ENCODE peak calls at places on chromosomes 16 and 17, in ten cellular contexts. One of them, this sample, is unnamed.

GRCh38 chr16:63129411-63130125 is 1093.3 kb upstream of the CDH8 start:
- DNase-seq in T-helper 2 cell: no peak
- DNase-seq in CD8-positive, alpha-beta memory T cell: no peak
- DNase-seq in PC-3: no peak
- DNase-seq in ELR: no peak
- DNase-seq in astrocyte: no peak
- DNase-seq in substantia nigra: no peak
- DNase-seq in SHP77: no peak
- DNase-seq in hepatic stellate cell: no peak
- DNase-seq in PC-9: no peak
- DNase-seq in this sample: no peak

GRCh38 chr16:20216818-20217217 is 110.5 kb downstream of the GP2 start:
- DNase-seq in PC-9: no peak
- DNase-seq in astrocyte: no peak
- DNase-seq in PC-3: no peak
- DNase-seq in ELR: no peak
- DNase-seq in hepatic stellate cell: no peak
- DNase-seq in SHP77: no peak
- DNase-seq in T-helper 2 cell: no peak
- DNase-seq in substantia nigra: no peak
- DNase-seq in CD8-positive, alpha-beta memory T cell: no peak
- DNase-seq in this sample: no peak

GRCh38 chr17:49730078-49730786 is 22.5 kb upstream of the SLC35B1 start:
- DNase-seq in hepatic stellate cell: peak
- DNase-seq in astrocyte: peak
- DNase-seq in PC-9: no peak
- DNase-seq in SHP77: no peak
- DNase-seq in substantia nigra: peak
- DNase-seq in ELR: no peak
- DNase-seq in CD8-positive, alpha-beta memory T cell: no peak
- DNase-seq in T-helper 2 cell: no peak
- DNase-seq in PC-3: no peak
- DNase-seq in this sample: no peak

GRCh38 chr16:83851473-83851872 is 43.7 kb downstream of the HSBP1 start:
- DNase-seq in astrocyte: no peak
- DNase-seq in substantia nigra: no peak
- DNase-seq in T-helper 2 cell: no peak
- DNase-seq in SHP77: no peak
- DNase-seq in hepatic stellate cell: no peak
- DNase-seq in PC-3: no peak
- DNase-seq in PC-9: no peak
- DNase-seq in CD8-positive, alpha-beta memory T cell: no peak
- DNase-seq in ELR: no peak
- DNase-seq in this sample: no peak

GRCh38 chr16:59737274-59737673 is 1003.2 kb upstream of the GOT2 start:
- DNase-seq in hepatic stellate cell: no peak
- DNase-seq in PC-3: no peak
- DNase-seq in ELR: no peak
- DNase-seq in T-helper 2 cell: no peak
- DNase-seq in SHP77: no peak
- DNase-seq in substantia nigra: no peak
- DNase-seq in CD8-positive, alpha-beta memory T cell: no peak
- DNase-seq in astrocyte: no peak
- DNase-seq in PC-9: no peak
- DNase-seq in this sample: no peak

GRCh38 chr17:7263071-7263800 is 958 bp upstream of the CLDN7 start:
- DNase-seq in T-helper 2 cell: no peak
- DNase-seq in SHP77: no peak
- DNase-seq in PC-9: peak
- DNase-seq in astrocyte: no peak
- DNase-seq in substantia nigra: no peak
- DNase-seq in ELR: no peak
- DNase-seq in PC-3: peak
- DNase-seq in CD8-positive, alpha-beta memory T cell: no peak
- DNase-seq in hepatic stellate cell: no peak
- DNase-seq in this sample: no peak

GRCh38 chr16:55615071-55615470 is 40.7 kb upstream of the SLC6A2 start:
- DNase-seq in ELR: no peak
- DNase-seq in PC-3: no peak
- DNase-seq in substantia nigra: no peak
- DNase-seq in CD8-positive, alpha-beta memory T cell: no peak
- DNase-seq in astrocyte: no peak
- DNase-seq in hepatic stellate cell: no peak
- DNase-seq in PC-9: no peak
- DNase-seq in T-helper 2 cell: no peak
- DNase-seq in SHP77: no peak
- DNase-seq in this sample: no peak

GRCh38 chr17:32523017-32523680 is 36.4 kb downstream of the CDK5R1 start:
- DNase-seq in substantia nigra: no peak
- DNase-seq in SHP77: no peak
- DNase-seq in PC-3: no peak
- DNase-seq in hepatic stellate cell: no peak
- DNase-seq in PC-9: no peak
- DNase-seq in CD8-positive, alpha-beta memory T cell: no peak
- DNase-seq in ELR: no peak
- DNase-seq in astrocyte: no peak
- DNase-seq in T-helper 2 cell: no peak
- DNase-seq in this sample: no peak

GRCh38 chr17:43360376-43360738 is 38.4 kb upstream of the ARL4D start:
- DNase-seq in astrocyte: peak
- DNase-seq in hepatic stellate cell: peak
- DNase-seq in PC-9: no peak
- DNase-seq in ELR: peak
- DNase-seq in substantia nigra: no peak
- DNase-seq in CD8-positive, alpha-beta memory T cell: peak
- DNase-seq in T-helper 2 cell: no peak
- DNase-seq in PC-3: peak
- DNase-seq in SHP77: peak
- DNase-seq in this sample: no peak

GRCh38 chr17:32927724-32928526 is at the start of gene TMEM98:
- DNase-seq in PC-3: peak
- DNase-seq in astrocyte: no peak
- DNase-seq in CD8-positive, alpha-beta memory T cell: no peak
- DNase-seq in substantia nigra: peak
- DNase-seq in SHP77: no peak
- DNase-seq in PC-9: no peak
- DNase-seq in ELR: peak
- DNase-seq in T-helper 2 cell: no peak
- DNase-seq in hepatic stellate cell: peak
- DNase-seq in this sample: peak

GRCh38 chr17:40093580-40094201 is 6.7 kb downstream of the NR1D1 start:
- DNase-seq in ELR: no peak
- DNase-seq in SHP77: no peak
- DNase-seq in substantia nigra: no peak
- DNase-seq in hepatic stellate cell: no peak
- DNase-seq in PC-9: no peak
- DNase-seq in astrocyte: no peak
- DNase-seq in T-helper 2 cell: no peak
- DNase-seq in PC-3: no peak
- DNase-seq in CD8-positive, alpha-beta memory T cell: no peak
- DNase-seq in this sample: peak